ENCODE peak calls at places on chromosome 2, in five cellular contexts. Q is foreskin fibroblast, G is heart right ventricle, O is ovary, C is K562. A is an unnamed sample.

GRCh38 chr2:82740527-82740926 is 1718.6 kb downstream of the SUCLG1 start:
- DNase-seq in G (no peak), O (no peak), Q (no peak), C (peak), A (no peak)

GRCh38 chr2:96764253-96764637 is 3.5 kb downstream of the CNNM4 start:
- DNase-seq in Q (no peak), G (no peak), C (peak), O (no peak), A (no peak)

GRCh38 chr2:148826791-148827190 is 48.2 kb upstream of the KIF5C start:
- DNase-seq in C (no peak), O (no peak), G (no peak), Q (no peak), A (no peak)

GRCh38 chr2:168816369-168816768 is 13.9 kb downstream of the NOSTRIN start:
- DNase-seq in O (no peak), Q (peak), C (no peak), G (no peak), A (peak)

GRCh38 chr2:10079931-10080535 is at the start of gene CYS1:
- DNase-seq in C (peak), G (no peak), Q (no peak), O (peak), A (no peak)

GRCh38 chr2:201342923-201343322 is 14.2 kb downstream of the FLACC1 start:
- DNase-seq in C (no peak), G (no peak), Q (no peak), O (no peak), A (no peak)

GRCh38 chr2:191298306-191298705 is 53.1 kb downstream of the MYO1B start:
- DNase-seq in O (no peak), C (no peak), G (no peak), Q (no peak), A (no peak)

GRCh38 chr2:32135409-32135808 is 30.3 kb upstream of the SLC30A6 start:
- DNase-seq in G (no peak), O (no peak), C (peak), Q (peak), A (peak)

GRCh38 chr2:80459028-80459427 is 154.5 kb upstream of the LRRTM1 start:
- DNase-seq in C (no peak), Q (no peak), O (no peak), G (no peak), A (no peak)

GRCh38 chr2:10487144-10488104 is 39.3 kb upstream of the ODC1 start:
- DNase-seq in G (no peak), Q (no peak), C (no peak), O (no peak), A (no peak)

GRCh38 chr2:120383191-120383590 is 37.3 kb downstream of the INHBB start:
- DNase-seq in Q (no peak), G (no peak), C (no peak), O (no peak), A (no peak)

GRCh38 chr2:164898475-164898874 is 56.9 kb downstream of the SLC38A11 start:
- DNase-seq in O (no peak), Q (peak), G (no peak), C (no peak), A (peak)

GRCh38 chr2:104472076-104472475 is 381.8 kb upstream of the POU3F3 start:
- DNase-seq in C (no peak), O (no peak), Q (no peak), G (no peak), A (no peak)

GRCh38 chr2:74343316-74343715 is at the start of gene SLC4A5:
- DNase-seq in C (no peak), O (no peak), Q (no peak), G (no peak), A (no peak)

GRCh38 chr2:6196461-6196860 is 504.3 kb downstream of the SOX11 start:
- DNase-seq in C (no peak), G (no peak), Q (no peak), O (no peak), A (no peak)

GRCh38 chr2:240529344-240529999 is 28.3 kb downstream of the ANKMY1 start:
- DNase-seq in G (no peak), Q (no peak), O (no peak), C (no peak), A (no peak)

GRCh38 chr2:133146893-133147292 is 421.4 kb downstream of the NCKAP5 start:
- DNase-seq in O (no peak), Q (no peak), C (no peak), G (no peak), A (no peak)

GRCh38 chr2:96144481-96145027 is 686 bp downstream of the DUSP2 start:
- DNase-seq in O (no peak), Q (no peak), G (no peak), C (no peak), A (no peak)

GRCh38 chr2:240914645-240915525 is 8.7 kb downstream of the CROCC2 start:
- DNase-seq in O (no peak), G (peak), C (no peak), Q (no peak), A (no peak)

GRCh38 chr2:150878347-150878746 is 383.3 kb downstream of the RBM43 start:
- DNase-seq in G (no peak), C (peak), Q (peak), O (no peak), A (no peak)

GRCh38 chr2:120389036-120389391 is 43.1 kb downstream of the INHBB start:
- DNase-seq in G (no peak), C (no peak), Q (no peak), O (no peak), A (no peak)

GRCh38 chr2:17413031-17413430 is 105.2 kb downstream of the RAD51AP2 start:
- DNase-seq in O (no peak), G (no peak), Q (no peak), C (no peak), A (no peak)

GRCh38 chr2:116719841-116720240 is 1094.7 kb upstream of the DDX18 start:
- DNase-seq in G (no peak), C (no peak), Q (peak), O (no peak), A (no peak)

GRCh38 chr2:26727641-26728561 is 35.4 kb downstream of the KCNK3 start:
- DNase-seq in C (no peak), G (no peak), Q (peak), O (peak), A (no peak)

GRCh38 chr2:15094161-15094560 is 461.6 kb downstream of the LRATD1 start:
- DNase-seq in C (no peak), G (no peak), O (no peak), Q (no peak), A (no peak)

GRCh38 chr2:218387369-218388194 is 5.5 kb downstream of the SLC11A1 start:
- DNase-seq in Q (no peak), C (no peak), O (peak), G (peak), A (no peak)

GRCh38 chr2:28681216-28681981 is 70.2 kb upstream of the PPP1CB start:
- DNase-seq in O (no peak), C (no peak), G (no peak), Q (no peak), A (no peak)

GRCh38 chr2:159146930-159147666 is 139.4 kb downstream of the WDSUB1 start:
- DNase-seq in G (peak), O (no peak), Q (no peak), C (no peak), A (no peak)

GRCh38 chr2:28036307-28036706 is 145.8 kb downstream of the BABAM2 start:
- DNase-seq in Q (peak), O (no peak), C (no peak), G (no peak), A (no peak)

GRCh38 chr2:10400568-10400977 is 47.6 kb downstream of the ODC1 start:
- DNase-seq in C (no peak), G (no peak), O (no peak), Q (no peak), A (no peak)

GRCh38 chr2:217103752-217104540 is 244.1 kb upstream of the TNP1 start:
- DNase-seq in C (no peak), Q (peak), O (no peak), G (no peak), A (peak)
- H3K4me3 ChIP-seq in C (no peak), Q (no peak), O (no peak), G (no peak), A (no peak)

GRCh38 chr2:127762441-127762840 is 48.5 kb downstream of the WDR33 start:
- DNase-seq in G (no peak), O (no peak), Q (no peak), C (no peak), A (no peak)

GRCh38 chr2:127763776-127764175 is 47.2 kb downstream of the WDR33 start:
- DNase-seq in O (no peak), G (no peak), Q (peak), C (no peak), A (no peak)

GRCh38 chr2:127759931-127760330 is 51.0 kb downstream of the WDR33 start:
- DNase-seq in G (no peak), O (no peak), C (no peak), Q (no peak), A (no peak)

GRCh38 chr2:127762846-127763245 is 48.1 kb downstream of the WDR33 start:
- DNase-seq in Q (no peak), C (no peak), G (no peak), O (no peak), A (no peak)
- H3K4me3 ChIP-seq in Q (no peak), C (no peak), G (no peak), O (no peak), A (no peak)

GRCh38 chr2:121903037-121903689 is 147.7 kb downstream of the TSN start:
- DNase-seq in C (no peak), O (no peak), G (peak), Q (no peak), A (no peak)
- H3K4me3 ChIP-seq in C (peak), O (no peak), G (no peak), Q (no peak), A (no peak)

GRCh38 chr2:12451726-12452125 is 265.0 kb upstream of the TRIB2 start:
- DNase-seq in C (peak), O (no peak), G (no peak), Q (no peak), A (no peak)
- H3K4me3 ChIP-seq in C (no peak), O (no peak), G (no peak), Q (no peak), A (no peak)

GRCh38 chr2:216492951-216493685 is 5.5 kb upstream of the RPL37A start:
- DNase-seq in G (no peak), O (no peak), Q (peak), C (no peak), A (peak)
- H3K4me3 ChIP-seq in G (no peak), O (no peak), Q (no peak), C (no peak), A (no peak)

GRCh38 chr2:64326578-64327050 is 127.3 kb upstream of the LGALSL start:
- DNase-seq in C (no peak), Q (no peak), O (no peak), G (no peak), A (no peak)
- H3K4me3 ChIP-seq in C (no peak), Q (no peak), O (no peak), G (no peak), A (no peak)

GRCh38 chr2:219628235-219628985 is 980 bp downstream of the SLC4A3 start:
- DNase-seq in O (peak), Q (no peak), G (no peak), C (no peak), A (no peak)
- H3K4me3 ChIP-seq in O (peak), Q (peak), G (no peak), C (no peak), A (peak)

GRCh38 chr2:152544626-152545025 is 172.6 kb downstream of the PRPF40A start:
- DNase-seq in C (no peak), Q (no peak), O (peak), G (no peak), A (no peak)
- H3K4me3 ChIP-seq in C (no peak), Q (no peak), O (no peak), G (no peak), A (no peak)

GRCh38 chr2:199911877-199912161 is 726 bp downstream of the C2orf69 start:
- DNase-seq in Q (no peak), G (no peak), C (no peak), O (no peak), A (no peak)

GRCh38 chr2:199911052-199911876 is at the start of gene C2orf69:
- DNase-seq in Q (peak), G (peak), C (peak), O (peak), A (peak)

GRCh38 chr2:199922856-199923255 is 11.8 kb downstream of the C2orf69 start:
- DNase-seq in G (no peak), Q (no peak), O (no peak), C (peak), A (no peak)

GRCh38 chr2:199914372-199914958 is 3.4 kb downstream of the C2orf69 start:
- DNase-seq in O (no peak), C (no peak), Q (no peak), G (no peak), A (no peak)

DNA sequence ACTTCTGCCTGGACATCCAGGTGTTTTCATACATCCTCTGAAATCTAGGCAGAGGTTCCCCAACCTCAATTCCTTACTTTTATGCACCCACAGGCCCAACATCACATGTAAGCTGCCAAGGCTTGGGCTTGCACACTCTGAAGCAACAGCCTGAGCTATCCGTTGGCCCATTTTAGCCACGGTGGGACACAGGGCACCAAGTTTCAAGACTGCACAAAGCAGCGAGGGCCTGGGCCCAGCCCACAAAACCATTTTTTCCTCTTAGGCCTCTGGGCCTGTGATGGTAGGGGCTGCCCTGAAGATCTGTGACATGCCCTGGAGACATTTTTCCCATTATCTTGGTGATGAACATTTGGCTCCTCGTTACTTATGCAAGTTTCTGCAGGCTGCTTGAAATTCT is 5.9 kb downstream of the C2orf69 start:
- DNase-seq in G (no peak), Q (no peak), O (no peak), C (no peak), A (no peak)
- H3K4me3 ChIP-seq in G (no peak), Q (no peak), O (no peak), C (no peak), A (no peak)

GRCh38 chr2:44135771-44136170 is 32.9 kb upstream of the PPM1B start:
- DNase-seq in C (no peak), O (no peak), G (no peak), Q (peak), A (peak)

GRCh38 chr2:44136186-44136585 is 32.5 kb upstream of the PPM1B start:
- DNase-seq in O (no peak), Q (peak), G (no peak), C (no peak), A (peak)

GRCh38 chr2:44135307-44135706 is 33.4 kb upstream of the PPM1B start:
- DNase-seq in C (no peak), G (no peak), O (no peak), Q (no peak), A (no peak)

GRCh38 chr2:44137048-44137447 is 31.6 kb upstream of the PPM1B start:
- DNase-seq in Q (no peak), C (no peak), O (no peak), G (no peak), A (no peak)

DNA sequence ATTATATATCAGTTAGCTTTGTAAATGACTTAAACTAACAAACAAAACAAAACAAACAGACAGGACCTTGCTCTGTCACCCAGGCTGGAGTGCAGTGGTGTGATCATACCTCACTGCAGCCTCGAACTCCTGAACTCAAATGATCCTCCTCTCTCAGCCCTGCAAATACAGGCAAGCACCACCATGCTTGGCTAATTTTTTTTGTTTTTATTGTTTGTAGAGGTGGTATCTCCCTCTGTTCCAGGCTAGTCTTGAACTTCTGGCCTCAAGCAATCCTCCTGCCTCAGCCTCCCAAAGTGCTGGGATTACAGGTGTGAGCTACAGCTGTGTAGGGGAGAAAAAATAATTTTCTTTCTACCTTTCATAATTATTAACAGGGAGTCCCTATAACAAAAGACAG is 33.8 kb upstream of the PPM1B start:
- DNase-seq in C (no peak), G (no peak), Q (no peak), O (no peak), A (no peak)
- H3K4me3 ChIP-seq in C (no peak), G (no peak), Q (no peak), O (no peak), A (no peak)

A was measured in AG09309.